ENCODE peak calls at places on chromosome 1, in eight cellular contexts. V is left ventricle myocardium inferior, N is fibroblast of lung, U is colonic mucosa, T is upper lobe of left lung, K is suprapubic skin, L is cardiac muscle cell, Q is tibial artery. H is an unnamed sample.

GRCh38 chr1:156544592-156545102 is 27.7 kb downstream of the IQGAP3 start:
- DNase-seq in V (no peak), L (no peak), K (no peak), T (no peak), N (no peak), U (no peak), Q (peak; percentile 5), H (no peak)

GRCh38 chr1:2971146-2971501 is 50.1 kb upstream of the ACTRT2 start:
- DNase-seq in K (peak; percentile 69), V (no peak), N (no peak), L (no peak), U (no peak), T (peak; percentile 11), Q (peak; percentile 61), H (no peak)

GRCh38 chr1:247456024-247456423 is 1.9 kb downstream of the OR2B11 start:
- DNase-seq in K (no peak), T (no peak), N (no peak), U (no peak), L (no peak), Q (no peak), V (no peak), H (no peak)

GRCh38 chr1:99672500-99673213 is 26.7 kb downstream of the PALMD start:
- DNase-seq in U (no peak), L (no peak), V (peak; percentile 53), T (no peak), N (peak; percentile 87), K (no peak), Q (no peak), H (no peak)

GRCh38 chr1:109466440-109467300 is at the start of gene SYPL2:
- DNase-seq in V (peak; percentile 64), U (peak; percentile 45), K (no peak), T (peak; percentile 32), L (peak; percentile 85), Q (no peak), N (peak; percentile 39), H (no peak)

GRCh38 chr1:109158433-109158832 is 44.5 kb downstream of the ELAPOR1 start:
- DNase-seq in L (no peak), Q (no peak), N (no peak), K (no peak), T (no peak), U (no peak), V (no peak), H (no peak)

GRCh38 chr1:61844006-61844405 is 101.7 kb downstream of the PATJ start:
- DNase-seq in N (no peak), V (no peak), U (no peak), T (no peak), K (no peak), L (no peak), Q (no peak), H (no peak)

GRCh38 chr1:44867801-44868200 is 24.7 kb upstream of the PTCH2 start:
- DNase-seq in K (no peak), Q (no peak), N (no peak), V (no peak), T (peak; percentile 85), U (no peak), L (no peak), H (no peak)

GRCh38 chr1:99277066-99277465 is 12.8 kb downstream of the PLPPR4 start:
- DNase-seq in V (no peak), N (no peak), T (no peak), U (no peak), K (no peak), L (no peak), Q (no peak), H (no peak)

GRCh38 chr1:58815069-58815679 is 31.3 kb upstream of the JUN start:
- DNase-seq in N (peak; percentile 90), K (peak; percentile 94), L (no peak), Q (peak; percentile 96), V (peak; percentile 85), T (peak; percentile 93), U (peak; percentile 89), H (peak; percentile 83)

GRCh38 chr1:58813801-58814200 is 30.0 kb upstream of the JUN start:
- DNase-seq in U (no peak), T (no peak), L (no peak), V (no peak), N (no peak), K (no peak), Q (no peak), H (no peak)

GRCh38 chr1:58813361-58813760 is 29.5 kb upstream of the JUN start:
- DNase-seq in T (no peak), K (no peak), Q (no peak), V (no peak), U (no peak), L (no peak), N (no peak), H (no peak)

GRCh38 chr1:58815680-58816071 is 31.8 kb upstream of the JUN start:
- DNase-seq in K (no peak), Q (no peak), L (no peak), T (peak; percentile 53), V (peak; percentile 26), U (peak; percentile 83), N (no peak), H (peak; percentile 67)

GRCh38 chr1:58814251-58815068 is 30.6 kb upstream of the JUN start:
- DNase-seq in Q (peak; percentile 77), N (peak; percentile 26), T (peak; percentile 81), L (no peak), K (peak; percentile 86), U (peak; percentile 84), V (peak; percentile 58), H (no peak)
- H3K4me3 ChIP-seq in Q (peak overlapping the region; percentile 69), N (no peak overlapping the region), T (peak overlapping the region; percentile 54), L (no peak overlapping the region), K (peak overlapping the region; percentile 65), U (peak overlapping the region; percentile 5), V (peak overlapping the region; percentile 75), H (peak overlapping the region; percentile 90)

GRCh38 chr1:67732750-67733151 is 47.8 kb downstream of the GADD45A start:
- DNase-seq in K (no peak), N (peak; percentile 81), U (no peak), Q (peak; percentile 80), T (no peak), V (peak; percentile 49), L (no peak), H (no peak)
- H3K27ac ChIP-seq in K (no peak overlapping the region), N (peak overlapping the region; percentile 48), U (no peak overlapping the region), Q (peak overlapping the region; percentile 72), T (no peak overlapping the region), V (peak overlapping the region; percentile 68), L (no peak overlapping the region), H (no peak overlapping the region)

DNA sequence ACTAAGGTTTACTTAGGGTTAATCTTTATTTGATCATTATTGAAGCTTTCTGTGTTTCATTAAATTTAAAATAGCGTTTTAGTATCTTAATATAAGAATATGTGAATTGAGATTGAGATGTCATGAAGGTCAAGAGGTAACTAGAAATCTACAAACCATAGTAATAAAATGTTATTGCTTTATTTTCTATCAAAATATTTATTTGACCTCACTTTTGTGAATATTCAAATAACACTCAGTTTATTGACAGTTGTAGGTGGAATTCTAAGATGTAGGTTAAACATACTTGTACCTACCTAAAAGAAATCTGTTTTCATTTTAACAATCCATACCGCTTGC is 5.7 kb downstream of the ADGRL2 start:
- DNase-seq in U (no peak), V (no peak), N (no peak), L (no peak), K (no peak), Q (no peak), T (no peak), H (no peak)
- H3K4me3 ChIP-seq in U (no peak overlapping the region), V (peak overlapping the region; percentile 95), N (no peak overlapping the region), L (peak overlapping the region; percentile 94), K (no peak overlapping the region), Q (no peak overlapping the region), T (peak overlapping the region; percentile 4), H (no peak overlapping the region)

GRCh38 chr1:201137579-201138310 is 10.8 kb upstream of the ASCL5 start:
- DNase-seq in U (peak; percentile 34), T (no peak), K (no peak), L (no peak), Q (peak; percentile 91), V (peak; percentile 36), N (peak; percentile 95), H (no peak)
- H3K27ac ChIP-seq in U (no peak overlapping the region), T (no peak overlapping the region), K (peak overlapping the region; percentile 48), L (no peak overlapping the region), Q (peak overlapping the region; percentile 65), V (peak overlapping the region; percentile 52), N (peak overlapping the region; percentile 1), H (no peak overlapping the region)

DNA sequence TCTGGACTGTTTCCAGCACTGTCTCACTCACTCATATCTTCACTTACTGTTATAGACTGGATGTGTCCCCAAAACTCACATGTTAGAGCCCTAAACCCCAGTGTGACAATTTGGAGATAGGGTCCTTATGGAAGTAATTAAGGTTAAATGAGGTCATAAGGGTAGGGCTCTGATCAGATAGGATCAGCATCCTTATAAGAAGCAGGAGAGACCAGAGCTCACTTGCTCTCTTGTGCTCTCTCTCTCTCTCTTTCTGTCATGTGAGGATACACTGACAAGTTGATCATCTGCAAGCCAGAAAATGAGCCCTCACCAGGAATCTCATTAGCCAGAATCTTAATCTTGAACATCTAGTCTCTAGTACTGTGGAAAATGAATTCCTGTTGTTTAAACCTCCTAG is 23.4 kb downstream of the TNR start:
- DNase-seq in Q (no peak), V (no peak), T (no peak), U (no peak), K (no peak), L (no peak), N (no peak), H (no peak)
- H3K4me3 ChIP-seq in Q (no peak overlapping the region), V (no peak overlapping the region), T (no peak overlapping the region), U (no peak overlapping the region), K (no peak overlapping the region), L (no peak overlapping the region), N (no peak overlapping the region), H (no peak overlapping the region)

GRCh38 chr1:39900662-39901485 is 843 bp downstream of the MYCL start:
- DNase-seq in N (no peak), L (peak; percentile 62), T (peak; percentile 31), V (peak; percentile 18), K (no peak), Q (peak; percentile 64), U (peak; percentile 44), H (no peak)

GRCh38 chr1:39899611-39900538 is 1.8 kb downstream of the MYCL start:
- DNase-seq in U (no peak), L (no peak), N (no peak), T (no peak), Q (no peak), V (no peak), K (no peak), H (no peak)

GRCh38 chr1:39898648-39899603 is 2.8 kb downstream of the MYCL start:
- DNase-seq in T (peak; percentile 32), K (no peak), N (peak; percentile 66), L (peak; percentile 84), V (no peak), U (peak; percentile 51), Q (no peak), H (peak; percentile 82)

GRCh38 chr1:39902121-39902807 is 547 bp upstream of the MYCL start:
- DNase-seq in V (peak; percentile 63), N (no peak), U (peak; percentile 88), K (peak; percentile 83), Q (peak; percentile 71), T (peak; percentile 87), L (peak; percentile 79), H (peak; percentile 75)

DNA sequence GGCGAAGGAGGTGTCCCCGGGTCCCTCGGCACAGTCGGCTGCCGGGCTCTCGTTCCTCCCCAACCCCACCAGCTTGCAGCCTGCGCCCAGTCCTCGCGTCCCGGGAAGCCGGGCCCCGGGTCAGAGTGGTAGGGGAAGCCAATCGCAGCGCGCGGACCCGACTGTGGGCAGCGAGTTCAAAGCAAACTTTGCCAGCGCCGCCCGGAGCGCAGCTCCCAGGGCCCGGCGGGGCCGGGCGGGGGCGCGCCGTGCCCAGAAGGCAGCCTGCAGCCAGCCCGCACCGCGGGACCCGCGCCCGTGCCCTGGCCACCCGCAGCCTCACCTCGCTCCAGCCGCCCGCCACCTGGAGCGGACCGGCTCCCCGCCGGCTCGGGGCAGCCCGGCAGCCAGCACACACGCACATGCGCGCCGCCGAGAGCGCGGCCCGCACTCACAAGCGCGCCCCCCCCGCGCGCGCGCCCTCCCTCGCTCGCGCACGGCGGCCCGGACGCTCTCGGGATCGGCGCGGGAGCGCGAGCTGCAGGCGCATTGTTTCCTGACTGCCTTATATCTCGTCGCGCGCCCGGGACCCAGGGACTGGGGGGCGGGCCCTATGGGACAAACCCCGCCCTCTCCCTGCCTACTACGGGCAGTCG is at the start of gene MYCL:
- DNase-seq in K (peak; percentile 82), V (peak; percentile 65), T (peak; percentile 93), N (no peak), L (peak; percentile 88), U (peak; percentile 91), Q (peak; percentile 71), H (peak; percentile 92)
- H3K27ac ChIP-seq in K (peak within 1 kb of the TSS; percentile 77), V (peak within 1 kb of the TSS; percentile 30), T (peak within 1 kb of the TSS; percentile 75), N (no peak within 1 kb of the TSS), L (peak within 1 kb of the TSS; percentile 17), U (peak within 1 kb of the TSS; percentile 74), Q (no peak within 1 kb of the TSS), H (no peak within 1 kb of the TSS)